ENCODE peak calls at places on chromosomes 7 and 10, in five cellular contexts. M is H9, X is mesenchymal stem cell, U is trophoblast cell, I is H1. N is an unnamed sample.

GRCh38 chr10:55410415-55410885 is 609.4 kb upstream of the PCDH15 start:
- DNase-seq in U (no peak), X (peak), I (peak), M (peak), N (peak)

GRCh38 chr10:79153753-79154152 is 85.0 kb downstream of the ZMIZ1 start:
- DNase-seq in U (no peak), M (no peak), I (no peak), X (no peak), N (no peak)

GRCh38 chr10:96511044-96511945 is 2.4 kb downstream of the TLL2 start:
- DNase-seq in I (peak), X (peak), M (peak), U (peak), N (no peak)

GRCh38 chr10:11782793-11783557 is 40.2 kb upstream of the PROSER2 start:
- DNase-seq in U (peak), X (peak), M (no peak), I (peak), N (peak)

GRCh38 chr10:98363188-98363587 is 51.8 kb downstream of the PYROXD2 start:
- DNase-seq in M (no peak), X (no peak), I (no peak), U (peak), N (no peak)

GRCh38 chr10:29795856-29796255 is 161.1 kb upstream of the SVIL start:
- DNase-seq in M (no peak), U (no peak), X (no peak), I (no peak), N (no peak)

GRCh38 chr7:70356324-70356797 is 758.1 kb downstream of the AUTS2 start:
- DNase-seq in M (no peak), X (no peak), U (no peak), I (no peak), N (no peak)

GRCh38 chr10:2508971-2509605 is 558.3 kb upstream of the PFKP start:
- DNase-seq in X (peak), M (no peak), I (no peak), U (no peak), N (no peak)

GRCh38 chr10:132364594-132364970 is 32.4 kb upstream of the PWWP2B start:
- DNase-seq in U (no peak), X (no peak), I (no peak), M (no peak), N (no peak)

GRCh38 chr10:35000936-35001335 is 89.2 kb downstream of the CUL2 start:
- DNase-seq in M (no peak), U (peak), X (no peak), I (no peak), N (no peak)

GRCh38 chr10:492896-493295 is 196.6 kb downstream of the DIP2C start:
- DNase-seq in I (no peak), M (no peak), U (no peak), X (no peak), N (no peak)

GRCh38 chr10:69800109-69800508 is 1.6 kb upstream of the COL13A1 start:
- DNase-seq in U (peak), I (peak), M (peak), X (peak), N (peak)

GRCh38 chr7:10727636-10728035 is 246.0 kb upstream of the PHF14 start:
- DNase-seq in I (no peak), X (no peak), U (no peak), M (no peak), N (no peak)

GRCh38 chr10:72764151-72764550 is 72.2 kb downstream of the MCU start:
- DNase-seq in U (peak), I (no peak), X (peak), M (no peak), N (no peak)

GRCh38 chr7:117830422-117830954 is 42.8 kb downstream of the CTTNBP2 start:
- DNase-seq in U (no peak), M (no peak), I (no peak), X (peak), N (no peak)

GRCh38 chr10:106551501-106551900 is 613.0 kb downstream of the SORCS1 start:
- DNase-seq in X (no peak), M (no peak), I (no peak), U (no peak), N (no peak)

GRCh38 chr7:40945788-40946187 is 757.1 kb downstream of the INHBA start:
- DNase-seq in M (no peak), I (no peak), U (peak), X (no peak), N (no peak)

GRCh38 chr10:130707389-130707979 is 571.3 kb downstream of the GLRX3 start:
- DNase-seq in U (no peak), X (no peak), I (no peak), M (peak), N (no peak)

GRCh38 chr7:11239311-11239710 is 265.6 kb downstream of the PHF14 start:
- DNase-seq in X (peak), M (no peak), I (no peak), U (peak), N (no peak)

GRCh38 chr7:92717982-92718716 is 118.2 kb downstream of the CDK6 start:
- DNase-seq in X (peak), U (peak), M (no peak), I (no peak), N (no peak)

GRCh38 chr7:150406565-150407421 is 27.7 kb downstream of the ZNF775 start:
- DNase-seq in U (no peak), M (no peak), I (no peak), X (peak), N (no peak)

GRCh38 chr10:32911285-32912016 is 46.6 kb downstream of the ITGB1 start:
- DNase-seq in X (no peak), M (no peak), I (no peak), U (no peak), N (no peak)

GRCh38 chr10:36621346-36621745 is 504.1 kb upstream of the ANKRD30A start:
- DNase-seq in U (peak), X (peak), M (no peak), I (no peak), N (no peak)

GRCh38 chr10:24920907-24921881 is 31.2 kb downstream of the PRTFDC1 start:
- DNase-seq in M (peak), X (peak), U (peak), I (no peak), N (no peak)

GRCh38 chr7:82164813-82165212 is 278.8 kb downstream of the CACNA2D1 start:
- DNase-seq in X (peak), M (no peak), U (peak), I (no peak), N (no peak)

GRCh38 chr10:129472696-129473555 is 5.9 kb downstream of the MGMT start:
- DNase-seq in U (no peak), X (no peak), I (no peak), M (no peak), N (no peak)

GRCh38 chr7:14841850-14842249 is 60.7 kb downstream of the DGKB start:
- DNase-seq in M (no peak), X (no peak), U (peak), I (no peak), N (no peak)

GRCh38 chr7:133796778-133797177 is 330.4 kb upstream of the LRGUK start:
- DNase-seq in X (no peak), I (no peak), M (no peak), U (no peak), N (no peak)

GRCh38 chr7:2398506-2398905 is 4.9 kb upstream of the CHST12 start:
- DNase-seq in U (no peak), I (no peak), X (no peak), M (no peak), N (no peak)
- H2BK12ac ChIP-seq in U (no peak), I (no peak), X (peak), M (no peak), N (no peak)

DNA sequence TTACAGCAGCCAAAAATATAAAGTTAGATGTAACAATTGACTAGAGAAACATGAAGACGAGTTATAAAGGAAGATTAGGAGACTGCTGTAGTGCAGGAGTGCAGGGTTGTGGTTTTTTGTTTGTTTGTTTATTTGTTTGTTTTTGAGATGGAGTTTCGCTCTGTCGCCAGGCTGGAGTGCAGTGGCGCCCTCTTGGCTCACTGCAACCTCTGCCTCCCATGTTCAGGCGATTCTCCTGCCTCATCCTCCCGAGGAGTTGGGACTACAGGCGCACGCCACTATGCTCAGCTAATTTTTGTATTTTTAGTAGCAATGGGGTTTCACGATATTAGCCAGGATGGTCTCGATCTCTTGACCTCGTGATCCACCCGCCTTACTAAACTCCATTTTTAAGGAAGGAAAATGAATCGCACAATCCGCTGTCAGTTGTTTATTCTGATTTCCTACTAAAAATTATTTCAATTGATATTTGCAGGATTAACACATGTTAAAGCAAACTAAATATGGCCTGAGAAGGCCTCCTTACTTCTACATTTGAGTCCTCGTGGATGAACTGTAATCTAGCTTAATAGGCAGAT is 233.3 kb downstream of the NSUN6 start:
- DNase-seq in M (no peak), U (no peak), I (no peak), X (no peak), N (no peak)
- H2AK5ac ChIP-seq in M (no peak), U (no peak), I (no peak), X (no peak), N (no peak)

DNA sequence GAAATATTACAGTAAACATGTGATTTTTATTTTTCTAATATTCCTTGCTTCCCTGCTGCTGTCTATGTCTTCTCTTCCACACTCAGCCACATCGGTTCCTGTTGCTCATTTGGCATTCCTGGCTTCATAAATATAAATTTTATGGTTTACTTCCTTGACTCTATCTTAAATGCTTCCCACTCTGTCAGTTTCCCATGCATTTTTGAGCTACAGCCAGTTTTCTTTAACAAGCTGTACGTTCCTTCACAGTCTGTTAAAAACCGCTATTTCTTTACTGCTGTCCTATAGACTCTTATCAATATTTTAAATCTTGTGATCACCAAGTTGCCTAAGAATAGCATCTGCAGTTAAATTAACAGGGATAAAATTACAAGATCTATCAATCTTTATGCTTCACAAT is 103.0 kb upstream of the RHOBTB1 start:
- DNase-seq in U (no peak), X (peak), I (no peak), M (no peak), N (no peak)
- H2BK12ac ChIP-seq in U (no peak), X (no peak), I (no peak), M (no peak), N (no peak)

DNA sequence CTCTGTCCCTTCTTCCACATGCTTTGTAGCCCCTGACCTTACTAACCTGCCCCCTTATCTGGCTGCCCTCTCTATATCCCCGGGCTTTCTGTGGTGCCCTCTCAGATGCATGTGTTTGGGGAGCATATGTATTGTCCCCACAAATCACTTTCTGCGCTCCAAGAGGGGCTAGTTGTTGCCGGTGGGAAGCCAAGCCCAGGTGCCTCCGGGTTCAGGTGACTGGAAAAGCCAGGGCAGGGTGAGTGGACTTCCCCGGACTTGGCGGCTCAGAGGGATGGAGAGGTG is 7.1 kb downstream of the LBX1 start:
- DNase-seq in U (no peak), X (no peak), I (no peak), M (no peak), N (no peak)
- H2AK5ac ChIP-seq in U (no peak), X (no peak), I (peak), M (no peak), N (no peak)

GRCh38 chr10:107653832-107654287 is 489.4 kb upstream of the SORCS1 start:
- DNase-seq in M (no peak), U (peak), X (peak), I (no peak), N (no peak)

GRCh38 chr10:107650939-107651338 is 486.4 kb upstream of the SORCS1 start:
- DNase-seq in I (no peak), M (no peak), X (no peak), U (no peak), N (no peak)

DNA sequence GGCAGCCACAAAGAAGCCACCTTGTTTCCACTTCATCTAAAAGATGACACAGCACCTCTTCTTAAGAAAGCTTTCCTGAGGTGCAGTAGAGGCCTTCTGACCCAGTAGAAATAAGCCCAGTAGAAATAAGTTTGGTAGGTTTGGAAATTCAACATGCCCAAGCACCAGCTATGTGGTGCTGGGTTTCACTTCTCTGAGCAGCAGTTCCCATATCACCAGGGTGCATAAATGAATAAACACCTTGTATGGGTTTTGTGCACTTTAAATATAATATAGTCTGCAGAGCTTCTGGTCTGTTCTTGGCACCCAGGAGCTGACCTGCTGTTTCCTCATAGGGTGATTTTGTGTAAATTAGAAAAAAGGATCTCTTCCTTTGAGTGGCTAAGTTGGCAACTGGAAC is 492.4 kb upstream of the SORCS1 start:
- DNase-seq in U (no peak), I (no peak), M (no peak), X (no peak), N (no peak)
- H2BK12ac ChIP-seq in U (no peak), I (no peak), M (no peak), X (no peak), N (no peak)

GRCh38 chr7:28434510-28434909 is 22.2 kb downstream of the CREB5 start:
- DNase-seq in M (no peak), U (no peak), I (no peak), X (no peak), N (no peak)
- H2AK5ac ChIP-seq in M (no peak), U (no peak), I (no peak), X (no peak), N (no peak)

GRCh38 chr10:51419416-51420093 is 279.8 kb downstream of the CSTF2T start:
- DNase-seq in U (no peak), I (no peak), X (no peak), M (no peak), N (no peak)
- H2BK12ac ChIP-seq in U (no peak), I (no peak), X (no peak), M (no peak), N (no peak)

N was measured in neuronal stem cell.